ENCODE peak calls at places on chromosomes 12 and 14, in five cellular contexts. U is heart right ventricle, B is PC-3, A is endothelial cell of umbilical vein, V is Karpas-422. M is an unnamed sample.

GRCh38 chr12:1776139-1776975 is 44.0 kb upstream of the LRTM2 start:
- DNase-seq in U (no peak), B (peak; percentile 88), A (no peak), V (no peak), M (peak; percentile 78)

GRCh38 chr12:15834575-15834974 is 45.4 kb upstream of the EPS8 start:
- DNase-seq in U (no peak), B (no peak), A (no peak), V (no peak), M (peak; percentile 16)

GRCh38 chr12:49776413-49776812 is 35.1 kb downstream of the TMBIM6 start:
- DNase-seq in U (peak; percentile 59), B (peak; percentile 76), A (peak; percentile 68), V (peak; percentile 93), M (peak; percentile 47)

GRCh38 chr14:20624495-20625070 is 16.9 kb downstream of the OR6S1 start:
- DNase-seq in U (peak; percentile 41), B (no peak), A (no peak), V (peak; percentile 49), M (peak; percentile 52)

GRCh38 chr12:109538191-109538863 is 35.0 kb downstream of the MMAB start:
- DNase-seq in U (no peak), B (no peak), A (no peak), V (no peak), M (no peak)

GRCh38 chr12:75724913-75725312 is 213.5 kb upstream of the KRR1 start:
- DNase-seq in U (no peak), B (peak; percentile 92), A (peak; percentile 86), V (no peak), M (peak; percentile 85)

GRCh38 chr14:74504874-74505617 is 11.5 kb downstream of the ISCA2 start:
- DNase-seq in U (no peak), B (no peak), A (no peak), V (no peak), M (no peak)

GRCh38 chr12:107406932-107407331 is 278.7 kb upstream of the PWP1 start:
- DNase-seq in U (no peak), B (no peak), A (no peak), V (no peak), M (no peak)

GRCh38 chr12:25855716-25856115 is 102.8 kb upstream of the RASSF8 start:
- DNase-seq in U (no peak), B (no peak), A (peak; percentile 92), V (no peak), M (peak; percentile 52)

GRCh38 chr12:121284551-121285390 is 11.7 kb downstream of the CAMKK2 start:
- DNase-seq in U (no peak), B (no peak), A (peak; percentile 26), V (no peak), M (no peak)

GRCh38 chr14:105168496-105168978 is at the start of gene JAG2:
- DNase-seq in U (peak; percentile 74), B (peak; percentile 61), A (peak; percentile 33), V (peak; percentile 75), M (peak; percentile 19)

GRCh38 chr12:8796831-8797626 is 25.4 kb upstream of the A2ML1 start:
- DNase-seq in U (no peak), B (no peak), A (no peak), V (no peak), M (no peak)

GRCh38 chr12:126772171-126772864 is 1494.7 kb upstream of the TMEM132C start:
- DNase-seq in U (no peak), B (peak; percentile 97), A (no peak), V (no peak), M (peak; percentile 68)

GRCh38 chr12:23950011-23950774 is 723 bp upstream of the SOX5 start:
- DNase-seq in U (no peak), B (no peak), A (peak; percentile 55), V (no peak), M (peak; percentile 19)

GRCh38 chr14:20306079-20306423 is 300 bp upstream of the TTC5 start:
- DNase-seq in U (no peak), B (no peak), A (no peak), V (no peak), M (no peak)

GRCh38 chr12:27709212-27709931 is 1.3 kb upstream of the MRPS35 start:
- DNase-seq in U (no peak), B (no peak), A (no peak), V (no peak), M (no peak)

DNA sequence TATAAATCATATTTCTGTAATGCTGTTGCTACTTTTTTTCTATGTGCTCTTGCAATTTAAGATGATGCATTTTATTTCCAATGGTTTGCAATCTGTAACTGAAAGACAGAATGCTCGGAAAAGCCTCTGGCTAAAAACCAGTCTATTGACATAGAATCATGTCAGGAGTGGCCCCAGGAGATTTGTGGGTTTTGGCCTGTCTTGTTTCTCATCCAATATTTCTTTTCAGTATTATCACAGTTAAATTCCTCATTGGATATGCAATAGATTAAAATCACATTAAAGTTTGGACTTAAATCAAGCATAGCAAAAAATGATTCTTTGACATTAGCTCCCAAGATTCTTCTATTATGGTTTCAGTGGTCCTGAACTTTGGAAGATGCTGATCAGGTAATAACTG is 19.1 kb upstream of the SLC38A2 start:
- DNase-seq in U (no peak), B (no peak), A (no peak), V (no peak), M (peak; percentile 72)
- H3K4me1 ChIP-seq in U (peaks cover 42% of the 10 kb centered on the region), B (peaks cover 64% of the 10 kb centered on the region), A (peaks cover 40% of the 10 kb centered on the region), V (peaks cover 28% of the 10 kb centered on the region), M (peaks cover 44% of the 10 kb centered on the region)

GRCh38 chr14:50008562-50009355 is 107.6 kb downstream of the VCPKMT start:
- DNase-seq in U (no peak), B (peak; percentile 74), A (no peak), V (no peak), M (no peak)

GRCh38 chr14:50003213-50004021 is 110.5 kb downstream of the ARF6 start:
- DNase-seq in U (peak; percentile 85), B (peak; percentile 89), A (peak; percentile 31), V (peak; percentile 97), M (peak; percentile 48)

GRCh38 chr14:50007123-50007903 is 109.1 kb downstream of the VCPKMT start:
- DNase-seq in U (no peak), B (peak; percentile 80), A (no peak), V (no peak), M (no peak)

GRCh38 chr14:50002926-50003212 is 110.0 kb downstream of the ARF6 start:
- DNase-seq in U (no peak), B (no peak), A (no peak), V (no peak), M (no peak)

DNA sequence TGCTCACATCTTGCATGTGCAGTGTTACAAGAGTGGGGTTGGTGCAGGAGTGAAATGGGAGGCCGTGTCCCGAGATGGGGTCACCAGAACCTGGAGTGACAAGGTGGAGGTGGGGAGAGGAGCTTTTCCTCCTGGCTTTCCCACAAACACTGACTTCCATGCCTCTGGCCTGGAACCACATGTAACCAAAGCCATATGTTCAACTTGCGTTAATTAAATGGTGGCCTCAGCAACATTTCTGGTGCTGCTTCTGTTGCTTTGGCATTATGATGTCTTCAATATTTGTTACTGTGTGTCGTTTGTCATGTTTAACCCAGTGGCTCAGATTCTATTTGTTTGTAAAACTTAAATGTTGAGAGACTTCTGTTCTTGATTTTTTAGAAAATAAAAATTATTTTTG is 110.2 kb downstream of the VCPKMT start:
- DNase-seq in U (no peak), B (no peak), A (no peak), V (no peak), M (no peak)
- H3K4me1 ChIP-seq in U (peaks cover 31% of the 10 kb centered on the region), B (peaks cover 58% of the 10 kb centered on the region), A (peaks cover 15% of the 10 kb centered on the region), V (peaks cover 44% of the 10 kb centered on the region), M (peaks cover 27% of the 10 kb centered on the region)

GRCh38 chr14:42715316-42715715 is 1108.6 kb downstream of the LRFN5 start:
- DNase-seq in U (no peak), B (peak; percentile 69), A (no peak), V (no peak), M (peak; percentile 1)
- H3K4me1 ChIP-seq in U (no peaks in the 10 kb centered on the region), B (peaks cover 11% of the 10 kb centered on the region), A (peaks cover 3% of the 10 kb centered on the region), V (peaks cover 6% of the 10 kb centered on the region), M (no peaks in the 10 kb centered on the region)

DNA sequence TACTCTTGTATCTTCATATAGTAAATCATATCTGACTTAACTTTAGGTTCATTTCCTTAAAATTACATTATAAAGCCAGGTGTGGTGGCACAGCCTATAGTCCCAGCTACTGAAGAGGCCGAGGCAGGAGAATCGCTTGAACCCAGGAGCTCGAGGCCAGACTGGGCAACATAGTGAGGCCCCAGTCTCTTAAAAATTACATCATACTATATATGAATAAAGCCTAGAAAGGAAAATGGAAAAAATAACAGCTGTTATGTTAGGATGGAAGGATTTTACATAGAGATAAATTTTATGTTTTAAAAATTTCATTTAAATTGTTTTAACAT is 4.2 kb downstream of the HECTD1 start:
- DNase-seq in U (no peak), B (no peak), A (no peak), V (no peak), M (no peak)
- H3K4me1 ChIP-seq in U (peaks cover 54% of the 10 kb centered on the region), B (peaks cover 31% of the 10 kb centered on the region), A (peaks cover 26% of the 10 kb centered on the region), V (peaks cover 19% of the 10 kb centered on the region), M (peaks cover under 1% of the 10 kb centered on the region)

GRCh38 chr14:69133206-69134125 is 19.5 kb downstream of the DCAF5 start:
- DNase-seq in U (no peak), B (peak; percentile 54), A (peak; percentile 61), V (no peak), M (peak; percentile 83)
- H3K4me1 ChIP-seq in U (peaks cover 71% of the 10 kb centered on the region), B (peaks cover 45% of the 10 kb centered on the region), A (peaks cover 21% of the 10 kb centered on the region), V (peaks cover 29% of the 10 kb centered on the region), M (peaks cover 40% of the 10 kb centered on the region)

M was measured in astrocyte.